ENCODE peak calls at places on chromosomes 2 and 18, in ten cellular contexts. T, A, R, I, D, Q, Z, G, E and J are unnamed samples.
A peak's percentile ranks its signal among the peaks of the same experiment; 100 is the strongest.

GRCh38 chr2:224378087-224379085 is 23.5 kb downstream of the FAM124B start:
- DNase-seq in T (no peak), A (no peak), R (no peak), I (no peak), D (no peak), Q (no peak), Z (no peak), G (no peak), E (no peak), J (no peak)

GRCh38 chr2:135694711-135695110 is 46.9 kb upstream of the UBXN4 start:
- DNase-seq in T (no peak), A (no peak), R (no peak), I (no peak), D (no peak), Q (no peak), Z (no peak), G (no peak), E (no peak), J (no peak)

GRCh38 chr18:76710646-76711520 is 111.5 kb upstream of the ZNF236 start:
- DNase-seq in T (no peak), A (no peak), R (no peak), I (no peak), D (no peak), Q (no peak), Z (no peak), G (no peak), E (no peak), J (no peak)

GRCh38 chr2:28350196-28350595 is 42.5 kb upstream of the FOSL2 start:
- DNase-seq in T (no peak), A (no peak), R (no peak), I (no peak), D (no peak), Q (no peak), Z (no peak), G (no peak), E (no peak), J (no peak)

GRCh38 chr2:236661064-236661761 is 91.6 kb downstream of the ACKR3 start:
- DNase-seq in T (no peak), A (peak; percentile 69), R (no peak), I (no peak), D (no peak), Q (no peak), Z (no peak), G (no peak), E (peak; percentile 9), J (no peak)

GRCh38 chr2:16413257-16413656 is 252.4 kb downstream of the CYRIA start:
- DNase-seq in T (no peak), A (no peak), R (no peak), I (no peak), D (peak; percentile 27), Q (no peak), Z (no peak), G (no peak), E (no peak), J (no peak)

GRCh38 chr2:19048593-19049264 is 309.7 kb downstream of the OSR1 start:
- DNase-seq in T (no peak), A (no peak), R (no peak), I (peak; percentile 75), D (no peak), Q (no peak), Z (no peak), G (no peak), E (no peak), J (no peak)

GRCh38 chr18:70322928-70323327 is 34.1 kb downstream of the SOCS6 start:
- DNase-seq in T (no peak), A (no peak), R (no peak), I (no peak), D (no peak), Q (no peak), Z (no peak), G (no peak), E (no peak), J (no peak)

GRCh38 chr2:188894979-188895378 is 79.2 kb upstream of the COL3A1 start:
- DNase-seq in T (no peak), A (no peak), R (no peak), I (no peak), D (no peak), Q (no peak), Z (no peak), G (no peak), E (no peak), J (no peak)

GRCh38 chr2:29657674-29658073 is 263.7 kb downstream of the ALK start:
- DNase-seq in T (no peak), A (no peak), R (no peak), I (no peak), D (no peak), Q (no peak), Z (no peak), G (no peak), E (no peak), J (no peak)

GRCh38 chr2:65742977-65743376 is 310.6 kb upstream of the SPRED2 start:
- DNase-seq in T (no peak), A (no peak), R (no peak), I (no peak), D (no peak), Q (no peak), Z (no peak), G (no peak), E (no peak), J (no peak)
- TF ChIP-seq CTCF in T (no peak), A (no peak), R (no peak), I (no peak), D (no peak), Q (no peak), Z (peak; percentile 29), G (no peak), E (no peak), J (no peak)

GRCh38 chr2:142678164-142678563 is 199.3 kb upstream of the KYNU start:
- DNase-seq in T (no peak), A (no peak), R (no peak), I (no peak), D (no peak), Q (no peak), Z (no peak), G (no peak), E (no peak), J (no peak)

GRCh38 chr2:142687075-142687474 is 190.4 kb upstream of the KYNU start:
- DNase-seq in T (no peak), A (peak; percentile 4), R (no peak), I (no peak), D (no peak), Q (no peak), Z (no peak), G (no peak), E (no peak), J (no peak)

GRCh38 chr2:142681952-142682351 is 195.5 kb upstream of the KYNU start:
- DNase-seq in T (no peak), A (no peak), R (no peak), I (no peak), D (no peak), Q (no peak), Z (no peak), G (no peak), E (no peak), J (no peak)

GRCh38 chr2:142684667-142685066 is 192.8 kb upstream of the KYNU start:
- DNase-seq in T (no peak), A (no peak), R (no peak), I (no peak), D (no peak), Q (no peak), Z (no peak), G (no peak), E (no peak), J (no peak)

DNA sequence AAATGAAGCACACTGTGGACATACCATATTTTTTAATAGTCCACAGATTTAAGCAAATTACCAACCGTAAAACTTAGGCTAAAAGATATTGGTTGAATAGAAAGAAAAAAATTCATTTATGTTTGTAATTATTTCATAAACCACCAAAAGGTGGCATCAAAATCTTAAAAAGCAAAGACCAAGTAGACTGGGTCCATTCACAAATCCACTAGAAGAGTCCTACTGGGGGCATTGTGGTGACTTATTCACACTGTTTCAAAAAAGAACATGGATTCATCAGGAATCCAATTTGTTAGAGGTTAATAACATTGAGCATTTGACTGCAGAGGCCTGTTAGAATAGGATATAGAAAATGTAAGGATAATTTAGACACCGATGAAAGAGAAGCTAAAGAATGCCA is 194.9 kb upstream of the KYNU start:
- DNase-seq in T (no peak), A (no peak), R (peak; percentile 18), I (no peak), D (no peak), Q (no peak), Z (peak; percentile 13), G (peak; percentile 3), E (no peak), J (no peak)
- TF ChIP-seq CTCF in T (no peak), A (no peak), R (no peak), I (no peak), D (no peak), Q (peak; percentile 47), Z (no peak), G (no peak), E (no peak), J (no peak)

GRCh38 chr18:13810950-13811485 is 12.9 kb upstream of the MC5R start:
- DNase-seq in T (no peak), A (peak; percentile 57), R (no peak), I (no peak), D (no peak), Q (no peak), Z (no peak), G (no peak), E (no peak), J (no peak)

GRCh38 chr18:13809025-13809384 is 14.9 kb upstream of the MC5R start:
- DNase-seq in T (no peak), A (no peak), R (no peak), I (peak; percentile 70), D (no peak), Q (no peak), Z (no peak), G (no peak), E (no peak), J (no peak)

GRCh38 chr18:13809521-13810252 is 14.3 kb upstream of the MC5R start:
- DNase-seq in T (no peak), A (peak; percentile 80), R (no peak), I (peak; percentile 39), D (no peak), Q (no peak), Z (no peak), G (no peak), E (no peak), J (no peak)

GRCh38 chr18:13813271-13813849 is 10.6 kb upstream of the MC5R start:
- DNase-seq in T (peak; percentile 44), A (peak; percentile 82), R (peak; percentile 74), I (peak; percentile 77), D (peak; percentile 72), Q (peak; percentile 62), Z (peak; percentile 50), G (no peak), E (no peak), J (peak; percentile 74)

DNA sequence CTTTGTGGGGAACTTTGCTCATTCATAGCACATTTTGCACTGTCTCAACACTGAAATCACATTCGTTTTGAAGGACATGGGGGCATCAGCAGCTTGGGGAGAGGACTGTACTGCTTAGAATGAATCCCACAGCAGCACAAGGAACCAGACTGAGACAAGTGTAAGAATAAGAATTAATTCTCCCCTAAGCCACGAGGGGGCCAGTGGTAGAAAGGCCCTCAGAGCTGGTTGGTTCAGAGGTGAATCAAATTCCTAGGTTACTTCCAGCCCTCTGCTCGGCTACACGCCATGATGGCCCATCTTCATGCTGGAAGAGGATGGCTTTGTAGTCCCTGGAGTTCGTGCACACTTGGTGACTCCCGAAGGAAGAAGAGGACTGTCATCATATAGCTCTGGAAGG is 12.0 kb upstream of the MC5R start:
- DNase-seq in T (no peak), A (peak; percentile 62), R (no peak), I (peak; percentile 28), D (no peak), Q (no peak), Z (no peak), G (no peak), E (no peak), J (no peak)
- TF ChIP-seq CTCF in T (no peak), A (peak; percentile 16), R (no peak), I (no peak), D (peak; percentile 42), Q (no peak), Z (peak; percentile 46), G (peak; percentile 43), E (no peak), J (no peak)

GRCh38 chr2:85148190-85148589 is 15.0 kb downstream of the TCF7L1 start:
- DNase-seq in T (no peak), A (no peak), R (no peak), I (no peak), D (no peak), Q (no peak), Z (no peak), G (no peak), E (no peak), J (no peak)
- TF ChIP-seq CTCF in T (no peak), A (peak; percentile 45), R (no peak), I (no peak), D (no peak), Q (no peak), Z (no peak), G (no peak), E (no peak), J (no peak)